ENCODE peak calls at places on chromosomes 12 and 14, in eight cellular contexts. One of them, this sample, is unnamed.

GRCh38 chr14:104503691-104504090 is 75.9 kb upstream of the C14orf180 start:
- DNase-seq in nephron progenitor cell: no peak
- DNase-seq in AG08396: no peak
- DNase-seq in right cardiac atrium: no peak
- DNase-seq in posterior cingulate gyrus: no peak
- DNase-seq in H7: peak
- DNase-seq in caudate nucleus: no peak
- DNase-seq in Calu3: no peak
- DNase-seq in this sample: no peak

GRCh38 chr14:76759589-76759988 is 1.7 kb upstream of the VASH1 start:
- DNase-seq in nephron progenitor cell: no peak
- DNase-seq in AG08396: no peak
- DNase-seq in right cardiac atrium: peak
- DNase-seq in posterior cingulate gyrus: no peak
- DNase-seq in H7: peak
- DNase-seq in caudate nucleus: no peak
- DNase-seq in Calu3: no peak
- DNase-seq in this sample: no peak

GRCh38 chr14:29216774-29217232 is 450.2 kb downstream of the FOXG1 start:
- DNase-seq in nephron progenitor cell: no peak
- DNase-seq in AG08396: no peak
- DNase-seq in right cardiac atrium: no peak
- DNase-seq in posterior cingulate gyrus: no peak
- DNase-seq in H7: no peak
- DNase-seq in caudate nucleus: no peak
- DNase-seq in Calu3: no peak
- DNase-seq in this sample: no peak

GRCh38 chr12:77723308-77723707 is 107.4 kb upstream of the NAV3 start:
- DNase-seq in nephron progenitor cell: no peak
- DNase-seq in AG08396: no peak
- DNase-seq in right cardiac atrium: no peak
- DNase-seq in posterior cingulate gyrus: no peak
- DNase-seq in H7: no peak
- DNase-seq in caudate nucleus: no peak
- DNase-seq in Calu3: no peak
- DNase-seq in this sample: no peak

GRCh38 chr14:102016420-102017090 is 52.2 kb downstream of the DYNC1H1 start:
- DNase-seq in nephron progenitor cell: no peak
- DNase-seq in AG08396: no peak
- DNase-seq in right cardiac atrium: no peak
- DNase-seq in posterior cingulate gyrus: no peak
- DNase-seq in H7: no peak
- DNase-seq in caudate nucleus: no peak
- DNase-seq in Calu3: no peak
- DNase-seq in this sample: no peak

GRCh38 chr14:21233457-21234076 is 35.7 kb downstream of the HNRNPC start:
- DNase-seq in nephron progenitor cell: no peak
- DNase-seq in AG08396: peak
- DNase-seq in right cardiac atrium: no peak
- DNase-seq in posterior cingulate gyrus: no peak
- DNase-seq in H7: peak
- DNase-seq in caudate nucleus: no peak
- DNase-seq in Calu3: no peak
- DNase-seq in this sample: peak

GRCh38 chr12:26750531-26751171 is 82.3 kb downstream of the ITPR2 start:
- DNase-seq in nephron progenitor cell: no peak
- DNase-seq in AG08396: no peak
- DNase-seq in right cardiac atrium: no peak
- DNase-seq in posterior cingulate gyrus: no peak
- DNase-seq in H7: no peak
- DNase-seq in caudate nucleus: no peak
- DNase-seq in Calu3: no peak
- DNase-seq in this sample: no peak

GRCh38 chr14:79483472-79483871 is 727.8 kb downstream of the DIO2 start:
- DNase-seq in nephron progenitor cell: no peak
- DNase-seq in AG08396: peak
- DNase-seq in right cardiac atrium: no peak
- DNase-seq in posterior cingulate gyrus: no peak
- DNase-seq in H7: no peak
- DNase-seq in caudate nucleus: no peak
- DNase-seq in Calu3: no peak
- DNase-seq in this sample: no peak

GRCh38 chr12:130674676-130675075 is 41.4 kb downstream of the RIMBP2 start:
- DNase-seq in nephron progenitor cell: no peak
- DNase-seq in AG08396: no peak
- DNase-seq in right cardiac atrium: no peak
- DNase-seq in posterior cingulate gyrus: no peak
- DNase-seq in H7: no peak
- DNase-seq in caudate nucleus: no peak
- DNase-seq in Calu3: no peak
- DNase-seq in this sample: no peak

GRCh38 chr14:99215277-99215676 is 56.7 kb downstream of the BCL11B start:
- DNase-seq in nephron progenitor cell: no peak
- DNase-seq in AG08396: peak
- DNase-seq in right cardiac atrium: no peak
- DNase-seq in posterior cingulate gyrus: no peak
- DNase-seq in H7: no peak
- DNase-seq in caudate nucleus: no peak
- DNase-seq in Calu3: no peak
- DNase-seq in this sample: no peak

GRCh38 chr14:73829526-73830431 is 21.9 kb upstream of the PTGR2 start:
- DNase-seq in nephron progenitor cell: no peak
- DNase-seq in AG08396: no peak
- DNase-seq in right cardiac atrium: no peak
- DNase-seq in posterior cingulate gyrus: no peak
- DNase-seq in H7: no peak
- DNase-seq in caudate nucleus: no peak
- DNase-seq in Calu3: peak
- DNase-seq in this sample: peak

GRCh38 chr12:11593013-11593412 is 56.5 kb upstream of the ETV6 start:
- DNase-seq in nephron progenitor cell: no peak
- DNase-seq in AG08396: no peak
- DNase-seq in right cardiac atrium: no peak
- DNase-seq in posterior cingulate gyrus: no peak
- DNase-seq in H7: no peak
- DNase-seq in caudate nucleus: no peak
- DNase-seq in Calu3: no peak
- DNase-seq in this sample: no peak

GRCh38 chr14:104931771-104932675 is 7.3 kb downstream of the PLD4 start:
- DNase-seq in nephron progenitor cell: peak
- DNase-seq in AG08396: peak
- DNase-seq in right cardiac atrium: peak
- DNase-seq in posterior cingulate gyrus: no peak
- DNase-seq in H7: peak
- DNase-seq in caudate nucleus: no peak
- DNase-seq in Calu3: no peak
- DNase-seq in this sample: no peak

GRCh38 chr12:89863332-89863938 is 154.8 kb upstream of the ATP2B1 start:
- DNase-seq in nephron progenitor cell: no peak
- DNase-seq in AG08396: no peak
- DNase-seq in right cardiac atrium: no peak
- DNase-seq in posterior cingulate gyrus: no peak
- DNase-seq in H7: no peak
- DNase-seq in caudate nucleus: peak
- DNase-seq in Calu3: no peak
- DNase-seq in this sample: peak

GRCh38 chr12:119016715-119017114 is 35.4 kb downstream of the SRRM4 start:
- DNase-seq in nephron progenitor cell: no peak
- DNase-seq in AG08396: no peak
- DNase-seq in right cardiac atrium: no peak
- DNase-seq in posterior cingulate gyrus: no peak
- DNase-seq in H7: no peak
- DNase-seq in caudate nucleus: no peak
- DNase-seq in Calu3: no peak
- DNase-seq in this sample: no peak

GRCh38 chr12:13465641-13466040 is 269.1 kb downstream of the EMP1 start:
- DNase-seq in nephron progenitor cell: no peak
- DNase-seq in AG08396: no peak
- DNase-seq in right cardiac atrium: peak
- DNase-seq in posterior cingulate gyrus: peak
- DNase-seq in H7: no peak
- DNase-seq in caudate nucleus: no peak
- DNase-seq in Calu3: no peak
- DNase-seq in this sample: no peak

GRCh38 chr14:103310576-103311095 is 23.4 kb upstream of the EIF5 start:
- DNase-seq in nephron progenitor cell: no peak
- DNase-seq in AG08396: no peak
- DNase-seq in right cardiac atrium: no peak
- DNase-seq in posterior cingulate gyrus: no peak
- DNase-seq in H7: no peak
- DNase-seq in caudate nucleus: no peak
- DNase-seq in Calu3: no peak
- DNase-seq in this sample: no peak

GRCh38 chr12:95642583-95642982 is 91.3 kb upstream of the USP44 start:
- DNase-seq in nephron progenitor cell: no peak
- DNase-seq in AG08396: no peak
- DNase-seq in right cardiac atrium: no peak
- DNase-seq in posterior cingulate gyrus: no peak
- DNase-seq in H7: no peak
- DNase-seq in caudate nucleus: no peak
- DNase-seq in Calu3: no peak
- DNase-seq in this sample: no peak

GRCh38 chr12:113154351-113154973 is 4.9 kb downstream of the CFAP73 start:
- DNase-seq in nephron progenitor cell: peak
- DNase-seq in AG08396: no peak
- DNase-seq in right cardiac atrium: no peak
- DNase-seq in posterior cingulate gyrus: no peak
- DNase-seq in H7: peak
- DNase-seq in caudate nucleus: peak
- DNase-seq in Calu3: no peak
- DNase-seq in this sample: peak

GRCh38 chr14:77037886-77038511 is 9.5 kb upstream of the IRF2BPL start:
- DNase-seq in nephron progenitor cell: no peak
- DNase-seq in AG08396: no peak
- DNase-seq in right cardiac atrium: peak
- DNase-seq in posterior cingulate gyrus: no peak
- DNase-seq in H7: peak
- DNase-seq in caudate nucleus: no peak
- DNase-seq in Calu3: no peak
- DNase-seq in this sample: peak

GRCh38 chr12:92438641-92439396 is 264.0 kb upstream of the PLEKHG7 start:
- DNase-seq in nephron progenitor cell: no peak
- DNase-seq in AG08396: no peak
- DNase-seq in right cardiac atrium: no peak
- DNase-seq in posterior cingulate gyrus: no peak
- DNase-seq in H7: no peak
- DNase-seq in caudate nucleus: no peak
- DNase-seq in Calu3: no peak
- DNase-seq in this sample: no peak

GRCh38 chr14:47264842-47265241 is 410.6 kb downstream of the MDGA2 start:
- DNase-seq in nephron progenitor cell: no peak
- DNase-seq in AG08396: no peak
- DNase-seq in right cardiac atrium: no peak
- DNase-seq in posterior cingulate gyrus: no peak
- DNase-seq in H7: no peak
- DNase-seq in caudate nucleus: no peak
- DNase-seq in Calu3: no peak
- DNase-seq in this sample: no peak

GRCh38 chr12:59973515-59973914 is 377.7 kb downstream of the SLC16A7 start:
- DNase-seq in nephron progenitor cell: no peak
- DNase-seq in AG08396: peak
- DNase-seq in right cardiac atrium: no peak
- DNase-seq in posterior cingulate gyrus: no peak
- DNase-seq in H7: no peak
- DNase-seq in caudate nucleus: no peak
- DNase-seq in Calu3: no peak
- DNase-seq in this sample: no peak

GRCh38 chr12:52496590-52497071 is 3.6 kb upstream of the KRT6A start:
- DNase-seq in nephron progenitor cell: no peak
- DNase-seq in AG08396: peak
- DNase-seq in right cardiac atrium: no peak
- DNase-seq in posterior cingulate gyrus: no peak
- DNase-seq in H7: peak
- DNase-seq in caudate nucleus: no peak
- DNase-seq in Calu3: no peak
- DNase-seq in this sample: no peak

GRCh38 chr14:91903070-91903469 is 35.7 kb upstream of the TC2N start:
- DNase-seq in nephron progenitor cell: no peak
- DNase-seq in AG08396: no peak
- DNase-seq in right cardiac atrium: no peak
- DNase-seq in posterior cingulate gyrus: no peak
- DNase-seq in H7: no peak
- DNase-seq in caudate nucleus: no peak
- DNase-seq in Calu3: no peak
- DNase-seq in this sample: no peak

GRCh38 chr12:4997939-4998338 is 45.7 kb upstream of the KCNA5 start:
- DNase-seq in nephron progenitor cell: no peak
- DNase-seq in AG08396: peak
- DNase-seq in right cardiac atrium: no peak
- DNase-seq in posterior cingulate gyrus: peak
- DNase-seq in H7: no peak
- DNase-seq in caudate nucleus: peak
- DNase-seq in Calu3: no peak
- DNase-seq in this sample: no peak

GRCh38 chr14:76576047-76576741 is 185.1 kb upstream of the VASH1 start:
- DNase-seq in nephron progenitor cell: no peak
- DNase-seq in AG08396: no peak
- DNase-seq in right cardiac atrium: no peak
- DNase-seq in posterior cingulate gyrus: no peak
- DNase-seq in H7: no peak
- DNase-seq in caudate nucleus: no peak
- DNase-seq in Calu3: no peak
- DNase-seq in this sample: no peak

GRCh38 chr14:94381149-94382030 is 7.0 kb downstream of the SERPINA1 start:
- DNase-seq in nephron progenitor cell: no peak
- DNase-seq in AG08396: no peak
- DNase-seq in right cardiac atrium: no peak
- DNase-seq in posterior cingulate gyrus: no peak
- DNase-seq in H7: peak
- DNase-seq in caudate nucleus: no peak
- DNase-seq in Calu3: no peak
- DNase-seq in this sample: no peak

GRCh38 chr14:99595034-99595433 is 9.0 kb downstream of the CCDC85C start:
- DNase-seq in nephron progenitor cell: no peak
- DNase-seq in AG08396: no peak
- DNase-seq in right cardiac atrium: peak
- DNase-seq in posterior cingulate gyrus: no peak
- DNase-seq in H7: no peak
- DNase-seq in caudate nucleus: no peak
- DNase-seq in Calu3: no peak
- DNase-seq in this sample: peak

GRCh38 chr12:30796891-30797371 is 42.2 kb upstream of the CAPRIN2 start:
- DNase-seq in nephron progenitor cell: peak
- DNase-seq in AG08396: peak
- DNase-seq in right cardiac atrium: no peak
- DNase-seq in posterior cingulate gyrus: no peak
- DNase-seq in H7: peak
- DNase-seq in caudate nucleus: no peak
- DNase-seq in Calu3: peak
- DNase-seq in this sample: no peak

GRCh38 chr14:92898732-92899131 is 24.2 kb upstream of the CHGA start:
- DNase-seq in nephron progenitor cell: no peak
- DNase-seq in AG08396: no peak
- DNase-seq in right cardiac atrium: no peak
- DNase-seq in posterior cingulate gyrus: no peak
- DNase-seq in H7: no peak
- DNase-seq in caudate nucleus: no peak
- DNase-seq in Calu3: no peak
- DNase-seq in this sample: peak

GRCh38 chr12:124036117-124037109 is 63.4 kb downstream of the ZNF664 start:
- DNase-seq in nephron progenitor cell: peak
- DNase-seq in AG08396: peak
- DNase-seq in right cardiac atrium: peak
- DNase-seq in posterior cingulate gyrus: peak
- DNase-seq in H7: peak
- DNase-seq in caudate nucleus: no peak
- DNase-seq in Calu3: peak
- DNase-seq in this sample: peak

GRCh38 chr14:52080171-52080800 is 11.4 kb upstream of the NID2 start:
- DNase-seq in nephron progenitor cell: no peak
- DNase-seq in AG08396: no peak
- DNase-seq in right cardiac atrium: no peak
- DNase-seq in posterior cingulate gyrus: no peak
- DNase-seq in H7: no peak
- DNase-seq in caudate nucleus: no peak
- DNase-seq in Calu3: no peak
- DNase-seq in this sample: no peak

GRCh38 chr14:104112113-104112505 is 26.3 kb upstream of the KIF26A start:
- DNase-seq in nephron progenitor cell: no peak
- DNase-seq in AG08396: no peak
- DNase-seq in right cardiac atrium: no peak
- DNase-seq in posterior cingulate gyrus: no peak
- DNase-seq in H7: no peak
- DNase-seq in caudate nucleus: no peak
- DNase-seq in Calu3: no peak
- DNase-seq in this sample: no peak

This sample was measured in activated CD4-positive, alpha-beta memory T cell treated with anti-CD3 and anti-CD28 coated beads for 36 hours.